ENCODE peak calls at places on chromosomes 6 and 20, in four cellular contexts. One of them, this sample, is unnamed.
A peak's percentile ranks its signal among the peaks of the same experiment; 100 is the strongest.

GRCh38 chr20:57223648-57224489 is 42.6 kb downstream of the BMP7 start:
- DNase-seq in A549: no peak
- DNase-seq in HepG2: no peak
- DNase-seq in K562: no peak
- DNase-seq in this sample: no peak

GRCh38 chr6:116419069-116419468 is 42.1 kb upstream of the CALHM6 start:
- DNase-seq in A549: no peak
- DNase-seq in HepG2: no peak
- DNase-seq in K562: no peak
- DNase-seq in this sample: no peak

GRCh38 chr6:20882014-20882413 is 347.8 kb downstream of the CDKAL1 start:
- DNase-seq in A549: no peak
- DNase-seq in HepG2: no peak
- DNase-seq in K562: no peak
- DNase-seq in this sample: no peak

GRCh38 chr20:36585410-36586125 is 12.2 kb downstream of the TGIF2 start:
- DNase-seq in A549: no peak
- DNase-seq in HepG2: no peak
- DNase-seq in K562: no peak
- DNase-seq in this sample: peak; percentile 68

GRCh38 chr20:35288325-35289060 is 3.7 kb downstream of the FAM83C start:
- DNase-seq in A549: no peak
- DNase-seq in HepG2: no peak
- DNase-seq in K562: no peak
- DNase-seq in this sample: no peak

GRCh38 chr6:90197854-90198496 is 98.7 kb downstream of the BACH2 start:
- DNase-seq in A549: no peak
- DNase-seq in HepG2: peak; percentile 16
- DNase-seq in K562: no peak
- DNase-seq in this sample: no peak

GRCh38 chr6:7196019-7196402 is 88.2 kb downstream of the RREB1 start:
- DNase-seq in A549: no peak
- DNase-seq in HepG2: no peak
- DNase-seq in K562: peak; percentile 78
- DNase-seq in this sample: no peak

GRCh38 chr6:9140181-9140580 is 704.8 kb upstream of the SLC35B3 start:
- DNase-seq in A549: no peak
- DNase-seq in HepG2: no peak
- DNase-seq in K562: no peak
- DNase-seq in this sample: no peak

GRCh38 chr6:138594042-138594636 is 94.8 kb upstream of the NHSL1 start:
- DNase-seq in A549: no peak
- DNase-seq in HepG2: no peak
- DNase-seq in K562: no peak
- DNase-seq in this sample: no peak

GRCh38 chr20:13824459-13824858 is 39.6 kb downstream of the NDUFAF5 start:
- DNase-seq in A549: no peak
- DNase-seq in HepG2: no peak
- DNase-seq in K562: no peak
- DNase-seq in this sample: no peak

GRCh38 chr6:167760979-167761793 is 65.5 kb upstream of the AFDN start:
- DNase-seq in A549: no peak
- DNase-seq in HepG2: peak; percentile 85
- DNase-seq in K562: no peak
- DNase-seq in this sample: no peak

GRCh38 chr6:30325873-30326445 is 768 bp upstream of the TRIM39 start:
- DNase-seq in A549: peak; percentile 49
- DNase-seq in HepG2: no peak
- DNase-seq in K562: peak; percentile 30
- DNase-seq in this sample: peak; percentile 88

GRCh38 chr20:57998981-57999464 is 229.4 kb downstream of the ANKRD60 start:
- DNase-seq in A549: no peak
- DNase-seq in HepG2: no peak
- DNase-seq in K562: no peak
- DNase-seq in this sample: no peak

GRCh38 chr6:100088009-100088408 is 94.0 kb upstream of the MCHR2 start:
- DNase-seq in A549: no peak
- DNase-seq in HepG2: no peak
- DNase-seq in K562: no peak
- DNase-seq in this sample: no peak

GRCh38 chr6:54503144-54503543 is 194.9 kb downstream of the TINAG start:
- DNase-seq in A549: no peak
- DNase-seq in HepG2: no peak
- DNase-seq in K562: no peak
- DNase-seq in this sample: no peak

GRCh38 chr6:130282234-130282995 is 59.7 kb upstream of the SAMD3 start:
- DNase-seq in A549: no peak
- DNase-seq in HepG2: peak; percentile 9
- DNase-seq in K562: no peak
- DNase-seq in this sample: no peak
- TF ChIP-seq RNF2 in A549: no peak
- TF ChIP-seq RNF2 in HepG2: no peak
- TF ChIP-seq RNF2 in K562: no peak
- TF ChIP-seq RNF2 in this sample: no peak

DNA sequence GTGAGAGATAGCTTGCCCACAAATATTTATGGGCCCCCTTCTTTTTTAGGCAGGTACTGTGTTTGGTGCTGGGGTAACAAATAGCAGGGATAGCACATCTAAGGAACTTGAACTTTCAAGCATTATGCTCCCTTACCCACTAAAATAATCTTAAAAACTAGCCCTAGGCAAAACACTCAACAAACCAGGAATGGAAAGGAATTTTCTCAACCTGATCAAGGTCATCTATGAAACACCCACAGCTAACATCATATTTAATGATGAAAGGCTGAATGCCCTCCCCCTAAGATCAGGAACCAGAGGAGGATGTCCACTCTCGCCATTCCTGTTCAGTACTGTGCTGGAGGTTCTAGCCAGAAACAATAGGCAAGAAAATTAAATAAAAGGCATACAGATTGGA is 8.7 kb upstream of the SRPK1 start:
- DNase-seq in A549: no peak
- DNase-seq in HepG2: no peak
- DNase-seq in K562: no peak
- DNase-seq in this sample: no peak
- TF ChIP-seq RNF2 in A549: no peak
- TF ChIP-seq RNF2 in HepG2: no peak
- TF ChIP-seq RNF2 in K562: no peak
- TF ChIP-seq RNF2 in this sample: no peak

GRCh38 chr20:46544576-46544975 is 5.9 kb downstream of the OCSTAMP start:
- DNase-seq in A549: no peak
- DNase-seq in HepG2: peak; percentile 39
- DNase-seq in K562: no peak
- DNase-seq in this sample: no peak
- TF ChIP-seq RNF2 in A549: no peak
- TF ChIP-seq RNF2 in HepG2: no peak
- TF ChIP-seq RNF2 in K562: no peak
- TF ChIP-seq RNF2 in this sample: no peak

GRCh38 chr6:42239736-42240375 is 22.2 kb upstream of the MRPS10 start:
- DNase-seq in A549: no peak
- DNase-seq in HepG2: no peak
- DNase-seq in K562: no peak
- DNase-seq in this sample: no peak
- TF ChIP-seq RNF2 in A549: no peak
- TF ChIP-seq RNF2 in HepG2: no peak
- TF ChIP-seq RNF2 in K562: no peak
- TF ChIP-seq RNF2 in this sample: no peak

GRCh38 chr20:38764563-38765355 is 16.5 kb downstream of the ACTR5 start:
- DNase-seq in A549: peak; percentile 86
- DNase-seq in HepG2: peak; percentile 35
- DNase-seq in K562: no peak
- DNase-seq in this sample: no peak
- TF ChIP-seq RNF2 in A549: no peak
- TF ChIP-seq RNF2 in HepG2: no peak
- TF ChIP-seq RNF2 in K562: no peak
- TF ChIP-seq RNF2 in this sample: no peak

GRCh38 chr6:14818422-14818884 is 427.4 kb upstream of the JARID2 start:
- DNase-seq in A549: no peak
- DNase-seq in HepG2: no peak
- DNase-seq in K562: no peak
- DNase-seq in this sample: no peak
- TF ChIP-seq RNF2 in A549: no peak
- TF ChIP-seq RNF2 in HepG2: no peak
- TF ChIP-seq RNF2 in K562: no peak
- TF ChIP-seq RNF2 in this sample: no peak

GRCh38 chr6:3031857-3032256 is 32.2 kb downstream of the NQO2 start:
- DNase-seq in A549: no peak
- DNase-seq in HepG2: peak; percentile 43
- DNase-seq in K562: no peak
- DNase-seq in this sample: no peak
- TF ChIP-seq RNF2 in A549: no peak
- TF ChIP-seq RNF2 in HepG2: no peak
- TF ChIP-seq RNF2 in K562: no peak
- TF ChIP-seq RNF2 in this sample: no peak

This sample was measured in H1.